ENCODE peak calls at places on chromosomes 13 and 19, in nine cellular contexts. D is stomach, F is IMR-90, M is HCT116, V is Peyer's patch, K is body of pancreas, W is esophagus squamous epithelium, Y is endothelial cell of umbilical vein, I is right lobe of liver. B is an unnamed sample.

GRCh38 chr13:58318495-58319167 is 687.1 kb downstream of the PCDH17 start:
- DNase-seq in D (no peak), F (no peak), M (no peak), V (no peak), K (no peak), W (no peak), Y (no peak), I (no peak), B (no peak)

GRCh38 chr13:57326532-57326931 is 159.5 kb downstream of the PRR20E start:
- DNase-seq in D (no peak), F (no peak), M (no peak), V (no peak), K (no peak), W (no peak), Y (no peak), I (no peak), B (no peak)

GRCh38 chr19:16268676-16269319 is 55.8 kb upstream of the KLF2 start:
- DNase-seq in D (no peak), F (no peak), M (no peak), V (no peak), K (no peak), W (no peak), Y (no peak), I (no peak), B (no peak)

GRCh38 chr19:19661141-19661674 is 2.3 kb downstream of the ATP13A1 start:
- DNase-seq in D (no peak), F (no peak), M (no peak), V (no peak), K (no peak), W (no peak), Y (no peak), I (no peak), B (no peak)

GRCh38 chr13:23432589-23432988 is 913 bp downstream of the SACS start:
- DNase-seq in D (no peak), F (peak), M (no peak), V (no peak), K (no peak), W (no peak), Y (no peak), I (no peak), B (no peak)

GRCh38 chr19:48398329-48399235 is 5.1 kb downstream of the GRIN2D start:
- DNase-seq in D (peak), F (peak), M (peak), V (peak), K (peak), W (no peak), Y (peak), I (no peak), B (peak)

GRCh38 chr19:55484571-55485438 is at the start of gene NAT14:
- DNase-seq in D (peak), F (peak), M (no peak), V (peak), K (peak), W (no peak), Y (peak), I (no peak), B (peak)

GRCh38 chr13:24100152-24100551 is 60.4 kb upstream of the SPATA13 start:
- DNase-seq in D (no peak), F (no peak), M (no peak), V (no peak), K (no peak), W (no peak), Y (no peak), I (no peak), B (no peak)

DNA sequence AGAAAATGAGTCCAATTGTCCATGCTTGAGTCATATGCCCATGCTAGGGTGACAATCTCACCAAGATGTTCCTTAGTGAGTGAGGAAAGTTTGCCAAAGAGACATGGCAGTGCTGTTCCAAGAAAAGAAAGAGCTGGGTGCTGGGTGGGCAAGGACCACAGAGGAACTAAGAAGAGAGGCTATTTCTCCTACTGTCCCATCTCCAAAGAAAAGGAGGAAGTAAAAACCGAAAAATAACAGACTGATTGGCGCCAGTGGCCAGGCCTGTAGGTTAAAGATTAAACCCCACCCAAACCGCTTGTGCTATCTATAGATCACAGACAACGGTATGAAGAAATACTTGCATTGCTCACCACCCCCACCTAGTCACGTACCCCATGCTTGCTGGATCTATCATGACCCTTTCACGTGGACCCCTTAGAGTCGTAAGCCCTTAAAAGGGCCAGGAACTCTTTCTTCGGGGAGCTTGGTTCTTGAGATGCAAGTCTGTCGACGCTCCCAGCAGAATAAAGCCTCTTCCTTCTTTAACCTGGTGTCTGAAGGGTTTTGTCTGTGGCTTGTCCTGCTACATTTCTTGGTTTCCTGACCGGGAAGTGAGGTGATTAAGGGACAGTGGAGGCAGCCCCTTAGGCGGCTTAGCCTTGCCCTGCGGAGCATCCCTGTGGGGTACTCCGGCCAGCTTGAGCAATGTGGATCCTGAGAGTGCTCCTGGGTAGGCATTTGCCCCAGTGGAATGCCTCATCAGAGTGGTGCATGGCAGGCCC is 606.5 kb downstream of the UQCRFS1 start:
- DNase-seq in D (no peak), F (no peak), M (no peak), V (no peak), K (no peak), W (no peak), Y (no peak), I (no peak), B (no peak)
- TF ChIP-seq POLR2A in D (no peak), F (no peak), M (no peak), V (no peak), K (no peak), W (no peak), Y (no peak), I (no peak), B (no peak)

DNA sequence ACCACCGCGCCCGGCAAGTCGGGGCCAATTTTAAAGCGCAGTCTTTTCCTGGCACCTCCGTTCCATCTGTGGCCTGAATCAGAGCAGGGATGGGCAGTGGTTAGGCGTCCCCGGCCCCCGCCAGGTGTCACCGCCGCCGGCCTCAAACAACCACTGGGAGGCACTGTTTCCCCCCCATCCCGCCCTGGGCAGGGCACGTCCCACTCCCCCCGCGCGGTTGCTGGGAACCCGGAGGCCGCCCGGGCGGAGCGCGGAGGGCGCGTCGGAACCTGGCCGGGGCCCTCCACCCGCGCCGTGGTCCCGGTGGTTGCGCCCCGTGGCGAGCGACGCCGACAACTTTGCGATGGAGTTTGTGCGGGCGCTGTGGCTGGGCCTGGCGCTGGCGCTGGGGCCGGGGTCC is at the start of gene GRIN3B:
- DNase-seq in D (peak), F (peak), M (peak), V (peak), K (peak), W (no peak), Y (peak), I (no peak), B (peak)
- TF ChIP-seq CTCF in D (no peak), F (peak), M (peak), V (peak), K (peak), W (peak), Y (peak), I (peak), B (peak)

GRCh38 chr13:40484101-40484800 is 182.2 kb downstream of the FOXO1 start:
- DNase-seq in D (no peak), F (no peak), M (no peak), V (no peak), K (no peak), W (no peak), Y (no peak), I (no peak), B (no peak)

GRCh38 chr13:40486518-40487163 is 179.8 kb downstream of the FOXO1 start:
- DNase-seq in D (no peak), F (no peak), M (no peak), V (no peak), K (no peak), W (no peak), Y (no peak), I (no peak), B (no peak)

GRCh38 chr13:40484981-40485380 is 181.5 kb downstream of the FOXO1 start:
- DNase-seq in D (no peak), F (no peak), M (no peak), V (no peak), K (peak), W (no peak), Y (no peak), I (no peak), B (no peak)

GRCh38 chr13:40483601-40484000 is 182.8 kb downstream of the FOXO1 start:
- DNase-seq in D (no peak), F (no peak), M (no peak), V (no peak), K (peak), W (no peak), Y (no peak), I (no peak), B (no peak)

GRCh38 chr13:40485611-40486517 is 180.6 kb downstream of the FOXO1 start:
- DNase-seq in D (no peak), F (no peak), M (no peak), V (peak), K (no peak), W (no peak), Y (no peak), I (no peak), B (no peak)
- H3K27ac ChIP-seq in D (peak), F (no peak), M (no peak), V (peak), K (no peak), W (no peak), Y (no peak), I (no peak), B (no peak)

GRCh38 chr19:6654347-6655310 is 15.3 kb downstream of the TNFSF14 start:
- DNase-seq in D (no peak), F (no peak), M (no peak), V (peak), K (no peak), W (no peak), Y (no peak), I (no peak), B (peak)
- TF ChIP-seq POLR2A in D (no peak), F (no peak), M (no peak), V (no peak), K (no peak), W (no peak), Y (no peak), I (no peak), B (no peak)

GRCh38 chr19:51703655-51704515 is 10.8 kb downstream of the SPACA6 start:
- DNase-seq in D (peak), F (peak), M (peak), V (peak), K (peak), W (peak), Y (peak), I (peak), B (peak)
- TF ChIP-seq CTCF in D (peak), F (peak), M (peak), V (peak), K (peak), W (peak), Y (peak), I (peak), B (peak)

DNA sequence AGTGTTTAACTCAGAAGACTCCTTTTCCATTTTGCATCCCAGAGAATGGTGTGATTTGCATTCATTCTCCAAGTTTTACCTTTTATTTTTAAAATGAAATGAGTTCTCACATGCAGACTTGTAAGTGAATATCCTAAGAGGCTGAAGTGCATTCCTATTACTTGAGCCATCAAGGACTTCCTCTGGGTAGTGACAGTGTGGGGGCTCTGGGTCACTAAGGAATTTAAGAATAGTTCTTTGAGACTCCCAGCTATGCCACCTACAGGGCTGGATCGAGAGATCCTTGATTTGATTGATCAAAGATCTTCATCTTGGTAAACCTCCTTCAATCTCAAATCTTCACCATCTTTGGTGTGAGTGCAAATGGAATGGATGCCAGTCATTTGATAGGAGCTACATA is 36.3 kb upstream of the SLC10A2 start:
- DNase-seq in D (no peak), F (no peak), M (no peak), V (no peak), K (no peak), W (no peak), Y (no peak), I (no peak), B (no peak)
- H3K27ac ChIP-seq in D (no peak), F (no peak), M (no peak), V (no peak), K (no peak), W (no peak), Y (no peak), I (no peak), B (no peak)

GRCh38 chr13:31945202-31945978 is 86.2 kb upstream of the FRY start:
- DNase-seq in D (peak), F (peak), M (no peak), V (no peak), K (peak), W (no peak), Y (no peak), I (peak), B (peak)
- TF ChIP-seq POLR2A in D (no peak), F (no peak), M (no peak), V (no peak), K (peak), W (no peak), Y (no peak), I (peak), B (no peak)

GRCh38 chr19:38718747-38719543 is 25.3 kb downstream of the CAPN12 start:
- DNase-seq in D (peak), F (no peak), M (no peak), V (no peak), K (peak), W (no peak), Y (no peak), I (no peak), B (no peak)
- TF ChIP-seq CTCF in D (no peak), F (peak), M (peak), V (no peak), K (no peak), W (peak), Y (peak), I (peak), B (peak)

GRCh38 chr19:15136234-15136954 is 29.2 kb downstream of the SYDE1 start:
- DNase-seq in D (no peak), F (peak), M (no peak), V (no peak), K (no peak), W (no peak), Y (no peak), I (no peak), B (no peak)
- H3K27ac ChIP-seq in D (no peak), F (no peak), M (no peak), V (no peak), K (no peak), W (peak), Y (no peak), I (no peak), B (no peak)

DNA sequence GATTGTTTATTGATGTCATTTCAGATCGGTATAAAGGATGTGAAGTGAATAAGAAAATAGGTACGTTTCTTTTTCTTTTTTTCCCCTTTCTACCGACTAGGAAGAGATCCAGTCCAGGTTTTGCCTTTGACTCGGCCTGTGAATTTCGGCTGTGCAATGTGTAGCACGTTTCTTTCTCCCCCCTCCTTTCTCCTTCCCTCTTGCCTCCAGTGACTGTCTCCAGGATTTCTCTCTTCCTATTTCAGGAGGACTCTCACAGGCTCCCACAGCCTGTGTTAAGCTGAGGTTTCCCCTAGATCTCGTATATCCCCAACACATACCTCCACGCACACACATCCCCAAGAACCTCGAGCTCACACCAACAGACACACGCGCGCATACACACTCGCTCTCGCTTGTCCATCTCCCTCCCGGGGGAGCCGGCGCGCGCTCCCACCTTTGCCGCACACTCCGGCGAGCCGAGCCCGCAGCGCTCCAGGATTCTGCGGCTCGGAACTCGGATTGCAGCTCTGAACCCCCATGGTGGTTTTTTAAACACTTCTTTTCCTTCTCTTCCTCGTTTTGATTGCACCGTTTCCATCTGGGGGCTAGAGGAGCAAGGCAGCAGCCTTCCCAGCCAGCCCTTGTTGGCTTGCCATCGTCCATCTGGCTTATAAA is at the start of gene GPC6:
- DNase-seq in D (no peak), F (peak), M (no peak), V (no peak), K (peak), W (no peak), Y (no peak), I (peak), B (peak)
- TF ChIP-seq POLR2A in D (no peak), F (no peak), M (no peak), V (no peak), K (no peak), W (no peak), Y (no peak), I (peak), B (no peak)